ENCODE peak calls at places on chromosomes 3 and 15, in seven cellular contexts. One of them, this sample, is unnamed.

GRCh38 chr15:57502116-57502515 is 89.6 kb upstream of the MYZAP start:
- DNase-seq in Karpas-422: no peak
- DNase-seq in neural progenitor cell: no peak
- DNase-seq in SK-N-SH: no peak
- DNase-seq in astrocyte: no peak
- DNase-seq in neuronal stem cell: no peak
- DNase-seq in H1: no peak
- DNase-seq in this sample: no peak

GRCh38 chr15:31268911-31269784 is 57.5 kb upstream of the KLF13 start:
- DNase-seq in Karpas-422: no peak
- DNase-seq in neural progenitor cell: peak; percentile 1
- DNase-seq in SK-N-SH: no peak
- DNase-seq in astrocyte: no peak
- DNase-seq in neuronal stem cell: no peak
- DNase-seq in H1: peak; percentile 34
- DNase-seq in this sample: no peak

GRCh38 chr3:149188494-149188893 is 33.1 kb downstream of the CP start:
- DNase-seq in Karpas-422: no peak
- DNase-seq in neural progenitor cell: no peak
- DNase-seq in SK-N-SH: no peak
- DNase-seq in astrocyte: no peak
- DNase-seq in neuronal stem cell: no peak
- DNase-seq in H1: no peak
- DNase-seq in this sample: no peak

GRCh38 chr3:169542347-169542751 is 121.2 kb downstream of the MECOM start:
- DNase-seq in Karpas-422: no peak
- DNase-seq in neural progenitor cell: no peak
- DNase-seq in SK-N-SH: no peak
- DNase-seq in astrocyte: no peak
- DNase-seq in neuronal stem cell: no peak
- DNase-seq in H1: no peak
- DNase-seq in this sample: no peak

GRCh38 chr3:74603292-74603691 is 11.2 kb downstream of the CNTN3 start:
- DNase-seq in Karpas-422: no peak
- DNase-seq in neural progenitor cell: no peak
- DNase-seq in SK-N-SH: no peak
- DNase-seq in astrocyte: no peak
- DNase-seq in neuronal stem cell: no peak
- DNase-seq in H1: no peak
- DNase-seq in this sample: peak; percentile 47

GRCh38 chr3:105647047-105647446 is 221.8 kb downstream of the CBLB start:
- DNase-seq in Karpas-422: no peak
- DNase-seq in neural progenitor cell: no peak
- DNase-seq in SK-N-SH: no peak
- DNase-seq in astrocyte: peak; percentile 93
- DNase-seq in neuronal stem cell: no peak
- DNase-seq in H1: no peak
- DNase-seq in this sample: peak; percentile 91

GRCh38 chr3:66195347-66195783 is 25.4 kb upstream of the SLC25A26 start:
- DNase-seq in Karpas-422: no peak
- DNase-seq in neural progenitor cell: peak; percentile 89
- DNase-seq in SK-N-SH: peak; percentile 87
- DNase-seq in astrocyte: peak; percentile 30
- DNase-seq in neuronal stem cell: no peak
- DNase-seq in H1: peak; percentile 73
- DNase-seq in this sample: peak; percentile 76

GRCh38 chr3:110180733-110181132 is 843.4 kb upstream of the DPPA4 start:
- DNase-seq in Karpas-422: no peak
- DNase-seq in neural progenitor cell: no peak
- DNase-seq in SK-N-SH: no peak
- DNase-seq in astrocyte: no peak
- DNase-seq in neuronal stem cell: no peak
- DNase-seq in H1: no peak
- DNase-seq in this sample: peak; percentile 68

GRCh38 chr15:44536962-44537727 is at the start of gene EIF3J:
- DNase-seq in Karpas-422: peak; percentile 98
- DNase-seq in neural progenitor cell: peak; percentile 97
- DNase-seq in SK-N-SH: peak; percentile 97
- DNase-seq in astrocyte: peak; percentile 91
- DNase-seq in neuronal stem cell: peak; percentile 94
- DNase-seq in H1: peak; percentile 59
- DNase-seq in this sample: peak; percentile 100

GRCh38 chr15:101054991-101055390 is 135.8 kb downstream of the LRRK1 start:
- DNase-seq in Karpas-422: no peak
- DNase-seq in neural progenitor cell: no peak
- DNase-seq in SK-N-SH: peak; percentile 5
- DNase-seq in astrocyte: no peak
- DNase-seq in neuronal stem cell: no peak
- DNase-seq in H1: peak; percentile 30
- DNase-seq in this sample: no peak

GRCh38 chr15:75861750-75862402 is 18.6 kb downstream of the UBE2Q2 start:
- DNase-seq in Karpas-422: no peak
- DNase-seq in neural progenitor cell: no peak
- DNase-seq in SK-N-SH: no peak
- DNase-seq in astrocyte: peak; percentile 31
- DNase-seq in neuronal stem cell: no peak
- DNase-seq in H1: no peak
- DNase-seq in this sample: peak; percentile 45
- H3K4me2 ChIP-seq in Karpas-422: no peak overlapping the region
- H3K4me2 ChIP-seq in neural progenitor cell: no peak overlapping the region
- H3K4me2 ChIP-seq in SK-N-SH: no peak overlapping the region
- H3K4me2 ChIP-seq in astrocyte: no peak overlapping the region
- H3K4me2 ChIP-seq in neuronal stem cell: no peak overlapping the region
- H3K4me2 ChIP-seq in H1: no peak overlapping the region
- H3K4me2 ChIP-seq in this sample: no peak overlapping the region

GRCh38 chr3:53493997-53494791 is at the start of gene CACNA1D:
- DNase-seq in Karpas-422: no peak
- DNase-seq in neural progenitor cell: peak; percentile 74
- DNase-seq in SK-N-SH: peak; percentile 89
- DNase-seq in astrocyte: no peak
- DNase-seq in neuronal stem cell: no peak
- DNase-seq in H1: peak; percentile 90
- DNase-seq in this sample: peak; percentile 42
- H3K9ac ChIP-seq in Karpas-422: no peak within 1 kb of the TSS
- H3K9ac ChIP-seq in neural progenitor cell: no peak within 1 kb of the TSS
- H3K9ac ChIP-seq in SK-N-SH: no peak within 1 kb of the TSS
- H3K9ac ChIP-seq in astrocyte: peak within 1 kb of the TSS; percentile 31
- H3K9ac ChIP-seq in neuronal stem cell: peak within 1 kb of the TSS; percentile 80
- H3K9ac ChIP-seq in H1: no peak within 1 kb of the TSS
- H3K9ac ChIP-seq in this sample: no peak within 1 kb of the TSS

DNA sequence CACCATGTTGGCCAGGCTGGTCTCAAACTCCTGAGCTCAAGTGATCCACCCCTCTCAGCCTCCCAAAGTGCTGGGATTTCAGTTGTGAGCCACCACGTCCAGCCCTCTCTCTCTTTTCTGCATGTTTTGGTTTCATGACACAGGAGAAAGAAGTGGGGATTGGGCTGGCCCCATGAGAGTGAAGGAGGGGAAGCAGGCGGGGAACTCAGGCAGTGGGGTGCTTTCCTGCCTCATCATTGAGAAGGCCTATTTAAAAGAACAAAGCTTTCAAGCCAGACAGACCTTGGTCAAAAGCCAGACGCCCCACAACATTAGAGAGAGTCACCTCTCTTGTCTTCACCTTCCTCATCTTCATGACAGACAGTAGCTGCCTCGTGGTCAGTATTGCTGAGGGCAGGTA is 15.9 kb downstream of the PSTPIP1 start:
- DNase-seq in Karpas-422: no peak
- DNase-seq in neural progenitor cell: no peak
- DNase-seq in SK-N-SH: no peak
- DNase-seq in astrocyte: no peak
- DNase-seq in neuronal stem cell: no peak
- DNase-seq in H1: no peak
- DNase-seq in this sample: no peak
- H3K36me3 ChIP-seq in Karpas-422: no peaks in the 10 kb centered on the region
- H3K36me3 ChIP-seq in neural progenitor cell: no peaks in the 10 kb centered on the region
- H3K36me3 ChIP-seq in SK-N-SH: no peaks in the 10 kb centered on the region
- H3K36me3 ChIP-seq in astrocyte: no peaks in the 10 kb centered on the region
- H3K36me3 ChIP-seq in neuronal stem cell: no peaks in the 10 kb centered on the region
- H3K36me3 ChIP-seq in H1: no peaks in the 10 kb centered on the region
- H3K36me3 ChIP-seq in this sample: no peaks in the 10 kb centered on the region

GRCh38 chr15:35695002-35695401 is 149.0 kb upstream of the DPH6 start:
- DNase-seq in Karpas-422: no peak
- DNase-seq in neural progenitor cell: no peak
- DNase-seq in SK-N-SH: no peak
- DNase-seq in astrocyte: no peak
- DNase-seq in neuronal stem cell: no peak
- DNase-seq in H1: no peak
- DNase-seq in this sample: no peak

GRCh38 chr15:35696767-35697231 is 150.8 kb upstream of the DPH6 start:
- DNase-seq in Karpas-422: no peak
- DNase-seq in neural progenitor cell: no peak
- DNase-seq in SK-N-SH: no peak
- DNase-seq in astrocyte: peak; percentile 92
- DNase-seq in neuronal stem cell: no peak
- DNase-seq in H1: no peak
- DNase-seq in this sample: peak; percentile 84

GRCh38 chr15:35698331-35698730 is 152.4 kb upstream of the DPH6 start:
- DNase-seq in Karpas-422: no peak
- DNase-seq in neural progenitor cell: no peak
- DNase-seq in SK-N-SH: no peak
- DNase-seq in astrocyte: no peak
- DNase-seq in neuronal stem cell: no peak
- DNase-seq in H1: no peak
- DNase-seq in this sample: no peak

GRCh38 chr15:35698978-35699377 is 153.0 kb upstream of the DPH6 start:
- DNase-seq in Karpas-422: no peak
- DNase-seq in neural progenitor cell: no peak
- DNase-seq in SK-N-SH: no peak
- DNase-seq in astrocyte: no peak
- DNase-seq in neuronal stem cell: no peak
- DNase-seq in H1: no peak
- DNase-seq in this sample: no peak

DNA sequence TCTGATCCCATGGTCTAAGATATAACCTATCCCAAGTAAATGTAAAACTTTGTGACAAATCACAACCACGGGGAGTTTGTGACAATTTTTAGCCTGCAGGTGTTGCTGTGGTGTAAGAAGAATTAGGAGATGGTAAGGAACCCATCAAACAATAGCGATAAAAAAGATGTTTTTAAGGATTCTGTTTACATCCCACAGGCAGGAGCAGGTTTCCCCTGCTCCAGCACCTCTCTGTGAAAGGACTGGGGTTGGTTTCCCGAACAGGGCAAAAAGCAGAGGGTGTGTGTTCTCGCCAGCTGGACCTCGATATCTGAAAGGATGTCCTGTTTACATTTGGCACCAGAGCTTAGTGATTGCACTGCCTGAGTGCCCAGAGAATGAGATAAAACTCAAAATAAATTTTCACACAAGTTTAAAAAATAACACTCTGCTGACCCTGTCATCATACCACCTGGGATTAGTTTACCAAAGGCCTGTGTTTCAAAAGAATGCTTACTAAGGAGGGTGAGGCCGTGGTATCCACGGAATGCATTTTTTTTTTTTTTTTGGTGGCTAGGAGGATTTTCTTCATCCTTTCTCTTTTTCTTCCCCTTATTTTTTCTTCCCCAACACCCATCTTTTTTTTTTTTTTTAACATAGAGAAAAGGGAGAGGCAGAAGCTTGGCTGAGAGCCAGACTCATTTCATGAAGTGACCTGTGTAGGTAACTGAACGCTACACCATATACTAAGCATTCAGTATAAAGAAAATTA is 151.8 kb upstream of the DPH6 start:
- DNase-seq in Karpas-422: no peak
- DNase-seq in neural progenitor cell: peak; percentile 24
- DNase-seq in SK-N-SH: no peak
- DNase-seq in astrocyte: peak; percentile 85
- DNase-seq in neuronal stem cell: peak; percentile 12
- DNase-seq in H1: no peak
- DNase-seq in this sample: peak; percentile 35
- H3K4me2 ChIP-seq in Karpas-422: no peak overlapping the region
- H3K4me2 ChIP-seq in neural progenitor cell: peak overlapping the region; percentile 52
- H3K4me2 ChIP-seq in SK-N-SH: no peak overlapping the region
- H3K4me2 ChIP-seq in astrocyte: peak overlapping the region; percentile 57
- H3K4me2 ChIP-seq in neuronal stem cell: no peak overlapping the region
- H3K4me2 ChIP-seq in H1: peak overlapping the region; percentile 43
- H3K4me2 ChIP-seq in this sample: peak overlapping the region; percentile 25

GRCh38 chr3:152271465-152272035 is 2.8 kb downstream of the MBNL1 start:
- DNase-seq in Karpas-422: peak; percentile 52
- DNase-seq in neural progenitor cell: no peak
- DNase-seq in SK-N-SH: no peak
- DNase-seq in astrocyte: no peak
- DNase-seq in neuronal stem cell: no peak
- DNase-seq in H1: no peak
- DNase-seq in this sample: peak; percentile 40
- H3K9ac ChIP-seq in Karpas-422: peak overlapping the region; percentile 96
- H3K9ac ChIP-seq in neural progenitor cell: no peak overlapping the region
- H3K9ac ChIP-seq in SK-N-SH: peak overlapping the region; percentile 96
- H3K9ac ChIP-seq in astrocyte: peak overlapping the region; percentile 92
- H3K9ac ChIP-seq in neuronal stem cell: no peak overlapping the region
- H3K9ac ChIP-seq in H1: no peak overlapping the region
- H3K9ac ChIP-seq in this sample: peak overlapping the region; percentile 92

GRCh38 chr15:50496692-50497091 is 49.8 kb downstream of the USP50 start:
- DNase-seq in Karpas-422: no peak
- DNase-seq in neural progenitor cell: peak; percentile 14
- DNase-seq in SK-N-SH: no peak
- DNase-seq in astrocyte: no peak
- DNase-seq in neuronal stem cell: no peak
- DNase-seq in H1: no peak
- DNase-seq in this sample: no peak

GRCh38 chr15:50506121-50506520 is 40.3 kb downstream of the USP50 start:
- DNase-seq in Karpas-422: no peak
- DNase-seq in neural progenitor cell: peak; percentile 62
- DNase-seq in SK-N-SH: no peak
- DNase-seq in astrocyte: no peak
- DNase-seq in neuronal stem cell: peak; percentile 6
- DNase-seq in H1: peak; percentile 62
- DNase-seq in this sample: no peak

DNA sequence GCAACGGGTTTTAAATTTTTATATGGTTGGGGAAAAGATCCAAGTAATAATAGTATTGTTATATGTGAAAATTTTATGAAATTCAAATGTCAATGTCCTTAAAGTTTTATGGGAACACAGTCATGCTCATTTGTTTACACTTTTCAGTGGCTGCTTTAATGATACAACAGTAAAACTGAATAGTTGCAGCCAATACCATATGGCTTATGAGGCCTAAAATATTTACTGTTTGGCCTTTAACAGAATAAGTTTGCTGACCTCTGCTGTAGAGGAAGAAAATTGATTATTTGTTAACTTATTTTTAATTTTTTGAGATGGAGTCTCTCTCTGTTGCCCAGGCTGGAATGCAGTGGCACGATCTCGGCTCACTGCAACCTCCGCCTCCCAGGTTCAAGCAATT is 44.7 kb downstream of the USP50 start:
- DNase-seq in Karpas-422: no peak
- DNase-seq in neural progenitor cell: no peak
- DNase-seq in SK-N-SH: no peak
- DNase-seq in astrocyte: no peak
- DNase-seq in neuronal stem cell: no peak
- DNase-seq in H1: no peak
- DNase-seq in this sample: no peak
- H3K36me3 ChIP-seq in Karpas-422: peaks cover 38% of the 10 kb centered on the region
- H3K36me3 ChIP-seq in neural progenitor cell: peaks cover 24% of the 10 kb centered on the region
- H3K36me3 ChIP-seq in SK-N-SH: peaks cover 65% of the 10 kb centered on the region
- H3K36me3 ChIP-seq in astrocyte: peaks cover 33% of the 10 kb centered on the region
- H3K36me3 ChIP-seq in neuronal stem cell: peaks cover 8% of the 10 kb centered on the region
- H3K36me3 ChIP-seq in H1: no peaks in the 10 kb centered on the region
- H3K36me3 ChIP-seq in this sample: peaks cover 47% of the 10 kb centered on the region

This sample was measured in GM23248.